ENCODE peak calls at places on chromosomes 6 and 20, in eight cellular contexts. One of them, this sample, is unnamed.
A peak's percentile ranks its signal among the peaks of the same experiment; 100 is the strongest.

GRCh38 chr6:43771858-43772570 is 2.0 kb downstream of the VEGFA start:
- DNase-seq in A549: peak; percentile 43
- DNase-seq in stimulated activated CD4-positive, alpha-beta T cell treated with anti-CD3 and anti-CD28 coated beads, Interleukin-2, amount 100 ng/mL, for 48 hours: peak; percentile 55
- DNase-seq in EH: peak; percentile 69
- DNase-seq in posterior cingulate gyrus: peak; percentile 54
- DNase-seq in dermis blood vessel endothelial cell: peak; percentile 64
- DNase-seq in glomerular endothelial cell: no peak
- DNase-seq in DMS79: no peak
- DNase-seq in this sample: no peak

GRCh38 chr6:45419574-45420082 is 41.9 kb upstream of the SUPT3H start:
- DNase-seq in EH: peak; percentile 41
- DNase-seq in DMS79: peak; percentile 77
- DNase-seq in stimulated activated CD4-positive, alpha-beta T cell treated with anti-CD3 and anti-CD28 coated beads, Interleukin-2, amount 100 ng/mL, for 48 hours: peak; percentile 57
- DNase-seq in glomerular endothelial cell: no peak
- DNase-seq in dermis blood vessel endothelial cell: peak; percentile 31
- DNase-seq in A549: peak; percentile 9
- DNase-seq in posterior cingulate gyrus: no peak
- DNase-seq in this sample: no peak

GRCh38 chr6:85401186-85402062 is 48.5 kb upstream of the NT5E start:
- DNase-seq in A549: no peak
- DNase-seq in stimulated activated CD4-positive, alpha-beta T cell treated with anti-CD3 and anti-CD28 coated beads, Interleukin-2, amount 100 ng/mL, for 48 hours: no peak
- DNase-seq in posterior cingulate gyrus: no peak
- DNase-seq in dermis blood vessel endothelial cell: no peak
- DNase-seq in DMS79: no peak
- DNase-seq in EH: no peak
- DNase-seq in glomerular endothelial cell: no peak
- DNase-seq in this sample: no peak

GRCh38 chr6:131787079-131787478 is 20.7 kb upstream of the ENPP1 start:
- DNase-seq in stimulated activated CD4-positive, alpha-beta T cell treated with anti-CD3 and anti-CD28 coated beads, Interleukin-2, amount 100 ng/mL, for 48 hours: no peak
- DNase-seq in DMS79: no peak
- DNase-seq in EH: peak; percentile 35
- DNase-seq in dermis blood vessel endothelial cell: no peak
- DNase-seq in glomerular endothelial cell: no peak
- DNase-seq in A549: no peak
- DNase-seq in posterior cingulate gyrus: no peak
- DNase-seq in this sample: peak; percentile 37

GRCh38 chr6:134425521-134426316 is 107.8 kb upstream of the SGK1 start:
- DNase-seq in stimulated activated CD4-positive, alpha-beta T cell treated with anti-CD3 and anti-CD28 coated beads, Interleukin-2, amount 100 ng/mL, for 48 hours: no peak
- DNase-seq in DMS79: no peak
- DNase-seq in glomerular endothelial cell: peak; percentile 72
- DNase-seq in A549: no peak
- DNase-seq in dermis blood vessel endothelial cell: peak; percentile 73
- DNase-seq in posterior cingulate gyrus: no peak
- DNase-seq in EH: no peak
- DNase-seq in this sample: no peak

GRCh38 chr20:5000263-5001173 is 792 bp downstream of the SLC23A2 start:
- DNase-seq in DMS79: no peak
- DNase-seq in A549: no peak
- DNase-seq in EH: peak; percentile 54
- DNase-seq in glomerular endothelial cell: no peak
- DNase-seq in stimulated activated CD4-positive, alpha-beta T cell treated with anti-CD3 and anti-CD28 coated beads, Interleukin-2, amount 100 ng/mL, for 48 hours: no peak
- DNase-seq in posterior cingulate gyrus: peak; percentile 52
- DNase-seq in dermis blood vessel endothelial cell: peak; percentile 20
- DNase-seq in this sample: peak; percentile 18

GRCh38 chr20:62369508-62370114 is 2.5 kb upstream of the LAMA5 start:
- DNase-seq in posterior cingulate gyrus: no peak
- DNase-seq in EH: no peak
- DNase-seq in stimulated activated CD4-positive, alpha-beta T cell treated with anti-CD3 and anti-CD28 coated beads, Interleukin-2, amount 100 ng/mL, for 48 hours: no peak
- DNase-seq in DMS79: no peak
- DNase-seq in dermis blood vessel endothelial cell: no peak
- DNase-seq in glomerular endothelial cell: no peak
- DNase-seq in A549: no peak
- DNase-seq in this sample: no peak

GRCh38 chr6:14313220-14313619 is 195.6 kb downstream of the CD83 start:
- DNase-seq in posterior cingulate gyrus: no peak
- DNase-seq in EH: no peak
- DNase-seq in A549: no peak
- DNase-seq in stimulated activated CD4-positive, alpha-beta T cell treated with anti-CD3 and anti-CD28 coated beads, Interleukin-2, amount 100 ng/mL, for 48 hours: no peak
- DNase-seq in DMS79: no peak
- DNase-seq in dermis blood vessel endothelial cell: no peak
- DNase-seq in glomerular endothelial cell: no peak
- DNase-seq in this sample: no peak

GRCh38 chr6:54063228-54063539 is 48.1 kb upstream of the MLIP start:
- DNase-seq in stimulated activated CD4-positive, alpha-beta T cell treated with anti-CD3 and anti-CD28 coated beads, Interleukin-2, amount 100 ng/mL, for 48 hours: no peak
- DNase-seq in dermis blood vessel endothelial cell: no peak
- DNase-seq in glomerular endothelial cell: no peak
- DNase-seq in EH: no peak
- DNase-seq in A549: no peak
- DNase-seq in posterior cingulate gyrus: no peak
- DNase-seq in DMS79: no peak
- DNase-seq in this sample: no peak

GRCh38 chr20:32570401-32571190 is 14.5 kb downstream of the NOL4L start:
- DNase-seq in DMS79: no peak
- DNase-seq in A549: no peak
- DNase-seq in dermis blood vessel endothelial cell: no peak
- DNase-seq in EH: peak; percentile 35
- DNase-seq in stimulated activated CD4-positive, alpha-beta T cell treated with anti-CD3 and anti-CD28 coated beads, Interleukin-2, amount 100 ng/mL, for 48 hours: no peak
- DNase-seq in posterior cingulate gyrus: no peak
- DNase-seq in glomerular endothelial cell: no peak
- DNase-seq in this sample: no peak

GRCh38 chr20:4813076-4813838 is 91.5 kb downstream of the PRND start:
- DNase-seq in stimulated activated CD4-positive, alpha-beta T cell treated with anti-CD3 and anti-CD28 coated beads, Interleukin-2, amount 100 ng/mL, for 48 hours: no peak
- DNase-seq in EH: no peak
- DNase-seq in dermis blood vessel endothelial cell: peak; percentile 75
- DNase-seq in DMS79: no peak
- DNase-seq in A549: no peak
- DNase-seq in posterior cingulate gyrus: no peak
- DNase-seq in glomerular endothelial cell: no peak
- DNase-seq in this sample: no peak

GRCh38 chr6:28140616-28141015 is 1.1 kb upstream of the ZKSCAN8 start:
- DNase-seq in dermis blood vessel endothelial cell: no peak
- DNase-seq in glomerular endothelial cell: no peak
- DNase-seq in stimulated activated CD4-positive, alpha-beta T cell treated with anti-CD3 and anti-CD28 coated beads, Interleukin-2, amount 100 ng/mL, for 48 hours: no peak
- DNase-seq in A549: no peak
- DNase-seq in posterior cingulate gyrus: no peak
- DNase-seq in DMS79: no peak
- DNase-seq in EH: no peak
- DNase-seq in this sample: no peak

GRCh38 chr20:21554376-21554890 is 40.6 kb upstream of the NKX2-2 start:
- DNase-seq in posterior cingulate gyrus: no peak
- DNase-seq in A549: no peak
- DNase-seq in dermis blood vessel endothelial cell: no peak
- DNase-seq in EH: no peak
- DNase-seq in DMS79: no peak
- DNase-seq in glomerular endothelial cell: no peak
- DNase-seq in stimulated activated CD4-positive, alpha-beta T cell treated with anti-CD3 and anti-CD28 coated beads, Interleukin-2, amount 100 ng/mL, for 48 hours: no peak
- DNase-seq in this sample: no peak

GRCh38 chr20:37225146-37225545 is 36.5 kb downstream of the GHRH start:
- DNase-seq in EH: no peak
- DNase-seq in DMS79: no peak
- DNase-seq in glomerular endothelial cell: no peak
- DNase-seq in dermis blood vessel endothelial cell: no peak
- DNase-seq in posterior cingulate gyrus: no peak
- DNase-seq in stimulated activated CD4-positive, alpha-beta T cell treated with anti-CD3 and anti-CD28 coated beads, Interleukin-2, amount 100 ng/mL, for 48 hours: no peak
- DNase-seq in A549: no peak
- DNase-seq in this sample: no peak

GRCh38 chr20:5077761-5078387 is 41.9 kb downstream of the PCNA start:
- DNase-seq in A549: no peak
- DNase-seq in EH: no peak
- DNase-seq in glomerular endothelial cell: no peak
- DNase-seq in stimulated activated CD4-positive, alpha-beta T cell treated with anti-CD3 and anti-CD28 coated beads, Interleukin-2, amount 100 ng/mL, for 48 hours: no peak
- DNase-seq in posterior cingulate gyrus: no peak
- DNase-seq in DMS79: no peak
- DNase-seq in dermis blood vessel endothelial cell: no peak
- DNase-seq in this sample: no peak

GRCh38 chr6:122604676-122605075 is 5.5 kb upstream of the PKIB start:
- DNase-seq in posterior cingulate gyrus: no peak
- DNase-seq in dermis blood vessel endothelial cell: no peak
- DNase-seq in EH: no peak
- DNase-seq in A549: no peak
- DNase-seq in DMS79: no peak
- DNase-seq in stimulated activated CD4-positive, alpha-beta T cell treated with anti-CD3 and anti-CD28 coated beads, Interleukin-2, amount 100 ng/mL, for 48 hours: no peak
- DNase-seq in glomerular endothelial cell: no peak
- DNase-seq in this sample: no peak

GRCh38 chr20:43731927-43732326 is 5.1 kb upstream of the GTSF1L start:
- DNase-seq in EH: no peak
- DNase-seq in glomerular endothelial cell: no peak
- DNase-seq in posterior cingulate gyrus: no peak
- DNase-seq in A549: no peak
- DNase-seq in stimulated activated CD4-positive, alpha-beta T cell treated with anti-CD3 and anti-CD28 coated beads, Interleukin-2, amount 100 ng/mL, for 48 hours: no peak
- DNase-seq in dermis blood vessel endothelial cell: no peak
- DNase-seq in DMS79: no peak
- DNase-seq in this sample: no peak

GRCh38 chr6:31339210-31339609 is 17.8 kb downstream of the HLA-B start:
- DNase-seq in posterior cingulate gyrus: no peak
- DNase-seq in stimulated activated CD4-positive, alpha-beta T cell treated with anti-CD3 and anti-CD28 coated beads, Interleukin-2, amount 100 ng/mL, for 48 hours: no peak
- DNase-seq in EH: no peak
- DNase-seq in glomerular endothelial cell: no peak
- DNase-seq in dermis blood vessel endothelial cell: no peak
- DNase-seq in DMS79: no peak
- DNase-seq in A549: no peak
- DNase-seq in this sample: no peak

GRCh38 chr6:165660881-165661415 is 2.1 kb downstream of the PDE10A start:
- DNase-seq in dermis blood vessel endothelial cell: peak; percentile 37
- DNase-seq in posterior cingulate gyrus: no peak
- DNase-seq in DMS79: no peak
- DNase-seq in stimulated activated CD4-positive, alpha-beta T cell treated with anti-CD3 and anti-CD28 coated beads, Interleukin-2, amount 100 ng/mL, for 48 hours: no peak
- DNase-seq in A549: no peak
- DNase-seq in glomerular endothelial cell: no peak
- DNase-seq in EH: no peak
- DNase-seq in this sample: no peak

GRCh38 chr6:1371933-1372332 is 17.4 kb upstream of the FOXF2 start:
- DNase-seq in DMS79: no peak
- DNase-seq in dermis blood vessel endothelial cell: no peak
- DNase-seq in A549: no peak
- DNase-seq in glomerular endothelial cell: no peak
- DNase-seq in stimulated activated CD4-positive, alpha-beta T cell treated with anti-CD3 and anti-CD28 coated beads, Interleukin-2, amount 100 ng/mL, for 48 hours: no peak
- DNase-seq in EH: no peak
- DNase-seq in posterior cingulate gyrus: no peak
- DNase-seq in this sample: no peak

GRCh38 chr6:15017803-15018202 is 228.1 kb upstream of the JARID2 start:
- DNase-seq in EH: no peak
- DNase-seq in DMS79: no peak
- DNase-seq in glomerular endothelial cell: no peak
- DNase-seq in dermis blood vessel endothelial cell: no peak
- DNase-seq in posterior cingulate gyrus: no peak
- DNase-seq in A549: no peak
- DNase-seq in stimulated activated CD4-positive, alpha-beta T cell treated with anti-CD3 and anti-CD28 coated beads, Interleukin-2, amount 100 ng/mL, for 48 hours: no peak
- DNase-seq in this sample: no peak

GRCh38 chr20:11136691-11137090 is 462.9 kb upstream of the JAG1 start:
- DNase-seq in dermis blood vessel endothelial cell: no peak
- DNase-seq in posterior cingulate gyrus: no peak
- DNase-seq in stimulated activated CD4-positive, alpha-beta T cell treated with anti-CD3 and anti-CD28 coated beads, Interleukin-2, amount 100 ng/mL, for 48 hours: no peak
- DNase-seq in DMS79: no peak
- DNase-seq in glomerular endothelial cell: no peak
- DNase-seq in A549: no peak
- DNase-seq in EH: peak; percentile 71
- DNase-seq in this sample: no peak

GRCh38 chr6:33566182-33567084 is 13.6 kb downstream of the BAK1 start:
- DNase-seq in glomerular endothelial cell: no peak
- DNase-seq in DMS79: no peak
- DNase-seq in stimulated activated CD4-positive, alpha-beta T cell treated with anti-CD3 and anti-CD28 coated beads, Interleukin-2, amount 100 ng/mL, for 48 hours: no peak
- DNase-seq in dermis blood vessel endothelial cell: no peak
- DNase-seq in EH: peak; percentile 84
- DNase-seq in posterior cingulate gyrus: no peak
- DNase-seq in A549: no peak
- DNase-seq in this sample: peak; percentile 60

GRCh38 chr6:51660767-51661166 is 426.6 kb downstream of the PKHD1 start:
- DNase-seq in EH: no peak
- DNase-seq in glomerular endothelial cell: no peak
- DNase-seq in A549: no peak
- DNase-seq in stimulated activated CD4-positive, alpha-beta T cell treated with anti-CD3 and anti-CD28 coated beads, Interleukin-2, amount 100 ng/mL, for 48 hours: no peak
- DNase-seq in posterior cingulate gyrus: no peak
- DNase-seq in dermis blood vessel endothelial cell: no peak
- DNase-seq in DMS79: no peak
- DNase-seq in this sample: no peak

GRCh38 chr6:42417641-42418112 is 34.0 kb downstream of the TRERF1 start:
- DNase-seq in DMS79: no peak
- DNase-seq in A549: no peak
- DNase-seq in dermis blood vessel endothelial cell: no peak
- DNase-seq in stimulated activated CD4-positive, alpha-beta T cell treated with anti-CD3 and anti-CD28 coated beads, Interleukin-2, amount 100 ng/mL, for 48 hours: no peak
- DNase-seq in glomerular endothelial cell: no peak
- DNase-seq in EH: peak; percentile 30
- DNase-seq in posterior cingulate gyrus: no peak
- DNase-seq in this sample: no peak

GRCh38 chr20:40019510-40019909 is 669.5 kb downstream of the MAFB start:
- DNase-seq in posterior cingulate gyrus: no peak
- DNase-seq in A549: no peak
- DNase-seq in DMS79: no peak
- DNase-seq in dermis blood vessel endothelial cell: no peak
- DNase-seq in stimulated activated CD4-positive, alpha-beta T cell treated with anti-CD3 and anti-CD28 coated beads, Interleukin-2, amount 100 ng/mL, for 48 hours: no peak
- DNase-seq in EH: no peak
- DNase-seq in glomerular endothelial cell: no peak
- DNase-seq in this sample: no peak

GRCh38 chr6:123393333-123393732 is 243.4 kb downstream of the TRDN start:
- DNase-seq in EH: no peak
- DNase-seq in posterior cingulate gyrus: no peak
- DNase-seq in glomerular endothelial cell: no peak
- DNase-seq in A549: no peak
- DNase-seq in dermis blood vessel endothelial cell: no peak
- DNase-seq in DMS79: peak; percentile 76
- DNase-seq in stimulated activated CD4-positive, alpha-beta T cell treated with anti-CD3 and anti-CD28 coated beads, Interleukin-2, amount 100 ng/mL, for 48 hours: no peak
- DNase-seq in this sample: no peak

GRCh38 chr6:13711726-13712484 is at the start of gene RANBP9:
- DNase-seq in stimulated activated CD4-positive, alpha-beta T cell treated with anti-CD3 and anti-CD28 coated beads, Interleukin-2, amount 100 ng/mL, for 48 hours: peak; percentile 74
- DNase-seq in A549: peak; percentile 48
- DNase-seq in DMS79: peak; percentile 40
- DNase-seq in posterior cingulate gyrus: peak; percentile 81
- DNase-seq in dermis blood vessel endothelial cell: peak; percentile 90
- DNase-seq in EH: peak; percentile 87
- DNase-seq in glomerular endothelial cell: no peak
- DNase-seq in this sample: peak; percentile 86

This sample was measured in IMR-90.